ENCODE peak calls at places on chromosomes 6 and 20, in nine cellular contexts. R, Q, K, N, D, I, Y, J and T are unnamed samples.
A peak's percentile ranks its signal among the peaks of the same experiment; 100 is the strongest.

GRCh38 chr20:62010551-62011402 is 54.9 kb downstream of the TAF4 start:
- DNase-seq in R (peak; percentile 10), Q (peak; percentile 59), K (peak; percentile 45), N (peak; percentile 48), D (peak; percentile 55), I (peak; percentile 40), Y (peak; percentile 80), J (peak; percentile 53), T (no peak)

GRCh38 chr6:43962458-43962857 is 164.8 kb downstream of the MRPL14 start:
- DNase-seq in R (peak; percentile 40), Q (no peak), K (no peak), N (no peak), D (peak; percentile 35), I (no peak), Y (no peak), J (no peak), T (no peak)

GRCh38 chr20:42027746-42028268 is 409.6 kb upstream of the CHD6 start:
- DNase-seq in R (no peak), Q (no peak), K (no peak), N (no peak), D (no peak), I (no peak), Y (no peak), J (no peak), T (no peak)

GRCh38 chr6:17389274-17389847 is 4.0 kb upstream of the CAP2 start:
- DNase-seq in R (peak; percentile 90), Q (no peak), K (no peak), N (no peak), D (peak; percentile 77), I (no peak), Y (no peak), J (no peak), T (peak; percentile 90)

GRCh38 chr6:27144740-27145079 is 102.8 kb upstream of the PRSS16 start:
- DNase-seq in R (peak; percentile 9), Q (no peak), K (no peak), N (no peak), D (no peak), I (no peak), Y (peak; percentile 22), J (no peak), T (no peak)

GRCh38 chr20:63394635-63395455 is 33.7 kb upstream of the CHRNA4 start:
- DNase-seq in R (no peak), Q (no peak), K (no peak), N (no peak), D (no peak), I (no peak), Y (no peak), J (no peak), T (no peak)

GRCh38 chr6:64489760-64490159 is 854.2 kb downstream of the PHF3 start:
- DNase-seq in R (no peak), Q (no peak), K (no peak), N (no peak), D (no peak), I (no peak), Y (no peak), J (no peak), T (peak; percentile 4)

GRCh38 chr6:119526609-119527605 is 177.3 kb upstream of the MAN1A1 start:
- DNase-seq in R (no peak), Q (no peak), K (no peak), N (no peak), D (no peak), I (no peak), Y (peak; percentile 8), J (no peak), T (no peak)

GRCh38 chr6:3358413-3359090 is 98.3 kb downstream of the SLC22A23 start:
- DNase-seq in R (no peak), Q (no peak), K (no peak), N (no peak), D (no peak), I (no peak), Y (no peak), J (no peak), T (no peak)

GRCh38 chr6:3355358-3356055 is 96.8 kb downstream of the PSMG4 start:
- DNase-seq in R (no peak), Q (peak; percentile 44), K (peak; percentile 65), N (no peak), D (no peak), I (peak; percentile 44), Y (peak; percentile 48), J (peak; percentile 46), T (no peak)

GRCh38 chr6:3356056-3356823 is 97.5 kb downstream of the PSMG4 start:
- DNase-seq in R (no peak), Q (peak; percentile 75), K (peak; percentile 78), N (peak; percentile 50), D (peak; percentile 63), I (peak; percentile 59), Y (peak; percentile 92), J (peak; percentile 77), T (no peak)

GRCh38 chr6:3357669-3358068 is 98.9 kb downstream of the PSMG4 start:
- DNase-seq in R (no peak), Q (no peak), K (no peak), N (no peak), D (no peak), I (no peak), Y (no peak), J (no peak), T (no peak)

DNA sequence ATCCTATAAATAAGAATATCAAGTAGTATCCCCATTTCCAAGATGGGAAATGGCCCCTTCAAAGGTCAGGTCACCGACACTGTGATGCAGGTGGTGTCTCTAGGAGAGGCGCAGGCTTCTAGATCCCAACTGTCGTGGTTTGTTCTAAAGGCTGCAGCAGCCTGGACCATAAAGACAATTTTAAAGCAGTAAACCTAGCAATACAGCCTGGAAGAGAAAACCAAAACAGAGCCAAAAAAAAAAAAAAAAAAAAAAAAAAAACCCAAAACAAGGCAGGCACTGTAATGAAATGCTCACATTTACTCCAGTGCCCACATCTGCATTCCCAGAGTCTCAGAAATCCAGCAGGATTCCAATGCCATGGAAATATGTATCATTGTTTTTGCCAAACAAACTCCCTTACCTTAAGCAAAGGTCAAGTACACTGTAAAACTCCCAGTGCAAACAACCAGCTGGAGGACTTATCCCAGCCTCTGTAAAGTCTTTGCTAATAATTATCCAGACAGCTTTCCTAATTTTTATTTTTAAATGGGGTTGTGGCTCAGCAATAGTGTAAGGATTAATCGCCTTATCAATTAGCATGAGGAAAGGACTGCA is 98.2 kb downstream of the PSMG4 start:
- DNase-seq in R (no peak), Q (no peak), K (no peak), N (no peak), D (no peak), I (no peak), Y (no peak), J (no peak), T (no peak)
- H3K27ac ChIP-seq in R (no peak overlapping the region), Q (peak overlapping the region; percentile 81), K (peak overlapping the region; percentile 97), N (peak overlapping the region; percentile 61), D (no peak overlapping the region), I (peak overlapping the region; percentile 94), Y (no peak overlapping the region), J (peak overlapping the region; percentile 94), T (no peak overlapping the region)

GRCh38 chr6:116073765-116074450 is 13.2 kb upstream of the FRK start:
- DNase-seq in R (peak; percentile 78), Q (no peak), K (no peak), N (no peak), D (peak; percentile 87), I (no peak), Y (no peak), J (no peak), T (peak; percentile 70)

GRCh38 chr6:116066789-116067188 is 6.1 kb upstream of the FRK start:
- DNase-seq in R (no peak), Q (no peak), K (no peak), N (no peak), D (no peak), I (no peak), Y (no peak), J (no peak), T (no peak)

GRCh38 chr6:116070990-116071389 is 10.3 kb upstream of the FRK start:
- DNase-seq in R (no peak), Q (no peak), K (no peak), N (no peak), D (peak; percentile 21), I (no peak), Y (no peak), J (no peak), T (no peak)

GRCh38 chr6:116074732-116075387 is 14.2 kb upstream of the FRK start:
- DNase-seq in R (peak; percentile 55), Q (no peak), K (no peak), N (no peak), D (peak; percentile 31), I (no peak), Y (no peak), J (no peak), T (no peak)

DNA sequence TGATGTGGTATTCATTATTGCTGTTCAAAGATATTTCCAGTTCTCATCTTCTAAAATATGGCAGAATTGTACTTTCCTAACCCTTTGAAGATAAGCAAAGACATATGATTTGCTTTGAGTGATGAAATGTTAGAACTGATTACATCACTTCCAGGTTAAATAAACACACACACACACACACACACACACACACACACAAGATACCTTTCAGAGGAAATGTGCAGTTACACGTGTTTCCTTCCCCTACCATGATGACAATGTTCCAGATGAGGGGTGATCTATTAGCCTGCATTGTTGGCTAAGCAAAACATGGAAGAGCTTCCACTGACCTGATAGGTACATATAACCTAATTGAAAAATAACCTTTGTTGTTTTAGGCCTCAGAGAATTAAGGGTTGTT is 11.7 kb upstream of the FRK start:
- DNase-seq in R (no peak), Q (no peak), K (no peak), N (no peak), D (no peak), I (no peak), Y (no peak), J (no peak), T (no peak)
- H3K27ac ChIP-seq in R (no peak overlapping the region), Q (no peak overlapping the region), K (no peak overlapping the region), N (no peak overlapping the region), D (no peak overlapping the region), I (no peak overlapping the region), Y (no peak overlapping the region), J (no peak overlapping the region), T (no peak overlapping the region)

GRCh38 chr20:36093804-36094145 is 60.8 kb upstream of the EPB41L1 start:
- DNase-seq in R (no peak), Q (no peak), K (no peak), N (no peak), D (no peak), I (no peak), Y (no peak), J (no peak), T (no peak)
- H3K27ac ChIP-seq in R (no peak overlapping the region), Q (peak overlapping the region; percentile 50), K (peak overlapping the region; percentile 60), N (no peak overlapping the region), D (no peak overlapping the region), I (peak overlapping the region; percentile 70), Y (no peak overlapping the region), J (peak overlapping the region; percentile 87), T (no peak overlapping the region)

DNA sequence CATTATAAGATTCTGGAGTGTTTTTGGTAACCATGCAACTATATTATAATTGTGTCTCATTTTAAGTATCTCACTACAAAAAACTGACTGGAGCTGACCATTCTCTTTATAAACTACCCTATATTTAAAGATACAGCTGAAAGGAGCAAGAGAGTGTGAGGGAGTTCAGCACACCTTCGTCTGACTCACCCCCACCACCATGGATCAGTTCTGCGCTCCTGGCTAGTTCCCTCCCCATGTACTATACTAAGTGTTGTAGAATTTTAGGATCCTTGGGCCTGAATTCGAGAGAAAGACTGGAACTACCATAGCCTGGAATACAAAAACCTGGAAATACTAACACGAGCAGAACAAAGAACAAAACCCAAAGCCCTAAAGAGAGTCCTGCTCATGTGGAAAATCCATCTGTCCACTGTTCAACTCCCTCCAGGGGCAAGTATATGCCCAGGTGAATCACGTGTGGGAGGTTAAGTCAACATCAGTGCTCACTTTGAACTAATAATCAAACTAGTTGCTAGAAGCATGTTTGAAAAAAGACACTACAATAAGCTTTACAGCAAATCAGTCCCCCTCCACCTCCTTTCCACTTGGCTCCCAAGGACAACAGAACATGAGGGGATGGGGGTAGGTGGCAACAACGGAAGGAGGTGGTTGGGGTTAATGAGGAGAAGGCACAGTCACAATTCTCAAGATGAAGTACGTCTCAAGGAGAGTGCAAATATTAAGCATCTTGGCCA is 46.8 kb downstream of the ELOVL5 start:
- DNase-seq in R (peak; percentile 17), Q (no peak), K (no peak), N (no peak), D (no peak), I (no peak), Y (no peak), J (no peak), T (no peak)
- H3K27ac ChIP-seq in R (peak overlapping the region; percentile 98), Q (peak overlapping the region; percentile 86), K (peak overlapping the region; percentile 60), N (peak overlapping the region; percentile 74), D (no peak overlapping the region), I (peak overlapping the region; percentile 85), Y (no peak overlapping the region), J (peak overlapping the region; percentile 8), T (peak overlapping the region; percentile 85)